ENCODE peak calls at places on chromosomes 12 and 14, in eight cellular contexts. Q is activated naive CD4-positive, alpha-beta T cell; O is stimulated activated CD4-positive, alpha-beta T cell treated with anti-CD3 and anti-CD28 coated beads, TNF-alpha, amount 100 ng/mL, for 24 hours; R is stimulated activated CD8-positive, alpha-beta memory T cell treated with anti-CD3 and anti-CD28 coated beads, Interleukin-7, amount 100 ng/mL, for 1 hour; I is fibroblast of lung; Z is psoas muscle; K is ovary; T is ELR. D is an unnamed sample.

GRCh38 chr14:30938617-30939016 is 64.3 kb downstream of the COCH start:
- DNase-seq in Q (no peak), O (no peak), R (no peak), I (no peak), Z (no peak), K (no peak), T (no peak), D (no peak)

GRCh38 chr14:75044760-75045159 is 6.5 kb downstream of the MLH3 start:
- DNase-seq in Q (no peak), O (no peak), R (no peak), I (no peak), Z (no peak), K (no peak), T (no peak), D (no peak)

GRCh38 chr12:13097526-13097925 is 5.9 kb downstream of the GSG1 start:
- DNase-seq in Q (no peak), O (no peak), R (no peak), I (no peak), Z (no peak), K (no peak), T (peak; percentile 56), D (no peak)

GRCh38 chr12:130879781-130880389 is 8.0 kb downstream of the RAN start:
- DNase-seq in Q (no peak), O (no peak), R (no peak), I (no peak), Z (no peak), K (no peak), T (no peak), D (peak; percentile 18)

GRCh38 chr14:36579573-36580140 is 2.8 kb downstream of the NKX2-8 start:
- DNase-seq in Q (no peak), O (no peak), R (no peak), I (no peak), Z (no peak), K (no peak), T (no peak), D (no peak)

GRCh38 chr14:101636081-101636560 is 74.8 kb downstream of the DIO3 start:
- DNase-seq in Q (no peak), O (no peak), R (no peak), I (peak; percentile 16), Z (no peak), K (no peak), T (no peak), D (no peak)

GRCh38 chr14:74042296-74042695 is 23.1 kb downstream of the BBOF1 start:
- DNase-seq in Q (no peak), O (no peak), R (no peak), I (no peak), Z (no peak), K (no peak), T (no peak), D (no peak)

GRCh38 chr12:109777544-109777943 is 55.7 kb downstream of the TRPV4 start:
- DNase-seq in Q (peak; percentile 2), O (no peak), R (no peak), I (peak; percentile 28), Z (peak; percentile 3), K (no peak), T (peak; percentile 55), D (peak; percentile 83)

GRCh38 chr12:97921957-97922722 is 459.5 kb downstream of the RMST start:
- DNase-seq in Q (no peak), O (no peak), R (no peak), I (peak; percentile 84), Z (no peak), K (no peak), T (peak; percentile 1), D (no peak)

GRCh38 chr12:81726634-81727033 is 32.5 kb downstream of the PPFIA2 start:
- DNase-seq in Q (no peak), O (no peak), R (no peak), I (no peak), Z (no peak), K (no peak), T (no peak), D (no peak)

GRCh38 chr12:107243316-107243715 is 150.0 kb upstream of the CRY1 start:
- DNase-seq in Q (no peak), O (no peak), R (no peak), I (no peak), Z (no peak), K (no peak), T (no peak), D (no peak)